ENCODE peak calls at places on chromosomes 16 and 17, in five cellular contexts. M is OCI-LY7, K is uterus, Q is esophagus squamous epithelium, Y is body of pancreas. H is an unnamed sample.

GRCh38 chr16:19130852-19131808 is 17.4 kb downstream of the ITPRIPL2 start:
- DNase-seq in M (peak; percentile 37), Y (peak; percentile 48), Q (no peak), K (no peak), H (no peak)

GRCh38 chr17:5508855-5509254 is 22.5 kb downstream of the MIS12 start:
- DNase-seq in K (no peak), M (no peak), Y (peak; percentile 41), Q (no peak), H (no peak)

GRCh38 chr16:56075732-56076131 is 115.6 kb upstream of the GNAO1 start:
- DNase-seq in Q (no peak), M (no peak), K (no peak), Y (no peak), H (no peak)

GRCh38 chr17:76951375-76951905 is 83.2 kb downstream of the MGAT5B start:
- DNase-seq in Q (no peak), M (no peak), Y (no peak), K (no peak), H (no peak)

GRCh38 chr16:76278086-76278485 is 885 bp downstream of the CNTNAP4 start:
- DNase-seq in Q (no peak), K (no peak), M (no peak), Y (no peak), H (no peak)

GRCh38 chr16:50736448-50736847 is 5.4 kb upstream of the CYLD start:
- DNase-seq in K (no peak), Q (no peak), M (no peak), Y (no peak), H (no peak)

GRCh38 chr16:57808589-57808988 is 6.3 kb upstream of the KIFC3 start:
- DNase-seq in Q (no peak), Y (no peak), M (no peak), K (no peak), H (no peak)

GRCh38 chr16:18800674-18801196 is 614 bp downstream of the ARL6IP1 start:
- DNase-seq in Y (no peak), K (no peak), Q (no peak), M (no peak), H (no peak)

GRCh38 chr16:11791144-11791828 is 5.8 kb downstream of the ZC3H7A start:
- DNase-seq in K (no peak), Q (no peak), M (no peak), Y (no peak), H (peak; percentile 11)

GRCh38 chr17:18246880-18247612 is 11.5 kb downstream of the FLII start:
- DNase-seq in M (peak; percentile 56), K (peak; percentile 57), Y (peak; percentile 81), Q (no peak), H (peak; percentile 90)

GRCh38 chr17:40809721-40810421 is 10.1 kb upstream of the KRT28 start:
- DNase-seq in K (no peak), M (no peak), Y (no peak), Q (no peak), H (no peak)

GRCh38 chr16:88994704-88995103 is 17.7 kb upstream of the CBFA2T3 start:
- DNase-seq in Q (no peak), Y (no peak), M (no peak), K (no peak), H (no peak)
- H3K4me1 ChIP-seq in Q (no peaks in the 10 kb centered on the region), Y (no peaks in the 10 kb centered on the region), M (peaks cover 48% of the 10 kb centered on the region), K (no peaks in the 10 kb centered on the region), H (no peaks in the 10 kb centered on the region)

GRCh38 chr17:19943599-19943998 is 34.0 kb downstream of the AKAP10 start:
- DNase-seq in Q (no peak), M (no peak), Y (no peak), K (no peak), H (no peak)

GRCh38 chr17:19939993-19940721 is 37.5 kb downstream of the AKAP10 start:
- DNase-seq in K (no peak), M (no peak), Q (no peak), Y (no peak), H (no peak)

GRCh38 chr17:19945009-19945650 is 32.5 kb downstream of the AKAP10 start:
- DNase-seq in K (no peak), Q (no peak), Y (no peak), M (no peak), H (no peak)

GRCh38 chr17:19940722-19941464 is 36.7 kb downstream of the AKAP10 start:
- DNase-seq in Y (no peak), K (no peak), M (no peak), Q (no peak), H (no peak)

GRCh38 chr17:19943026-19943425 is 34.6 kb downstream of the AKAP10 start:
- DNase-seq in M (no peak), Q (no peak), Y (no peak), K (no peak), H (no peak)
- H3K4me1 ChIP-seq in M (peaks cover under 1% of the 10 kb centered on the region), Q (no peaks in the 10 kb centered on the region), Y (peaks cover 8% of the 10 kb centered on the region), K (no peaks in the 10 kb centered on the region), H (no peaks in the 10 kb centered on the region)

GRCh38 chr17:64655704-64656103 is 6.4 kb downstream of the SMURF2 start:
- DNase-seq in M (no peak), Y (no peak), K (no peak), Q (no peak), H (no peak)
- H3K4me1 ChIP-seq in M (peaks cover 8% of the 10 kb centered on the region), Y (peaks cover 33% of the 10 kb centered on the region), K (no peaks in the 10 kb centered on the region), Q (peaks cover 18% of the 10 kb centered on the region), H (peaks cover 3% of the 10 kb centered on the region)

GRCh38 chr16:85010931-85011845 is at the start of gene ZDHHC7:
- DNase-seq in M (peak; percentile 91), Y (peak; percentile 89), K (peak; percentile 87), Q (no peak), H (peak; percentile 84)

GRCh38 chr16:85008267-85008666 is 3.1 kb downstream of the ZDHHC7 start:
- DNase-seq in M (no peak), Y (no peak), Q (no peak), K (no peak), H (no peak)

GRCh38 chr16:85011846-85012284 is 530 bp upstream of the ZDHHC7 start:
- DNase-seq in M (no peak), Q (no peak), Y (no peak), K (no peak), H (no peak)

GRCh38 chr16:85007815-85008214 is 3.5 kb downstream of the ZDHHC7 start:
- DNase-seq in K (no peak), Y (no peak), Q (no peak), M (no peak), H (no peak)

DNA sequence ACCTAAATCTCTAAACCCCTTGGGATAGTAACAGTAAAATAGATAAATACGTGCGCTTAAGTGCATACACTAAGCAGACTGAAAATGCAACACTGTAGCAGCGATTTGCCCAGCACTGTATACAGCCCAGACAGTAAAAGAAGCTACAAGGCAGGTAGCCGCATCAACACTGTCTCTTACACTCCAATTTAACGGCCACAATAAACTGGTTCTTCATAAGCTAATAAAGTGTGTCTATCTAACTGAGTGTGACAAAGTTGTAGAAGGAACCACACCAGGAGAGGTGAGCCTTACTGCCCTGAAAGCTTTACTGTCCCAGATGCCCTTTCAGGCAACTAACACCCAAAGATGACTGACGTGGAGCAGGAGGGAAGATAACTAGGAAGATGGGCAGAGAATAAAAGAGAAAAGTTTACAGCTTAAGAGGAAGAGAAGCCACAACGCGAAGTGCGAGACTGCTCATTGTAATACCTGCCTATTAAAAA is 847 bp downstream of the ZDHHC7 start:
- DNase-seq in Q (no peak), Y (no peak), M (no peak), K (no peak), H (no peak)
- H3K4me1 ChIP-seq in Q (peaks cover 44% of the 10 kb centered on the region), Y (peaks cover 49% of the 10 kb centered on the region), M (peaks cover 8% of the 10 kb centered on the region), K (peaks cover 20% of the 10 kb centered on the region), H (peaks cover 11% of the 10 kb centered on the region)

GRCh38 chr17:66810951-66811682 is 23.8 kb upstream of the CACNG5 start:
- DNase-seq in K (no peak), M (no peak), Q (no peak), Y (no peak), H (no peak)

GRCh38 chr17:66812571-66812970 is 22.3 kb upstream of the CACNG5 start:
- DNase-seq in M (no peak), Q (no peak), K (no peak), Y (no peak), H (no peak)

GRCh38 chr17:66809408-66809807 is 25.5 kb upstream of the CACNG5 start:
- DNase-seq in Q (no peak), K (no peak), M (no peak), Y (no peak), H (no peak)

GRCh38 chr17:66813314-66813713 is 21.6 kb upstream of the CACNG5 start:
- DNase-seq in M (no peak), Q (no peak), K (no peak), Y (no peak), H (no peak)

GRCh38 chr17:66811683-66812054 is 23.2 kb upstream of the CACNG5 start:
- DNase-seq in M (no peak), K (no peak), Y (no peak), Q (no peak), H (no peak)
- H3K4me1 ChIP-seq in M (peaks cover 68% of the 10 kb centered on the region), K (no peaks in the 10 kb centered on the region), Y (peaks cover 18% of the 10 kb centered on the region), Q (no peaks in the 10 kb centered on the region), H (no peaks in the 10 kb centered on the region)

DNA sequence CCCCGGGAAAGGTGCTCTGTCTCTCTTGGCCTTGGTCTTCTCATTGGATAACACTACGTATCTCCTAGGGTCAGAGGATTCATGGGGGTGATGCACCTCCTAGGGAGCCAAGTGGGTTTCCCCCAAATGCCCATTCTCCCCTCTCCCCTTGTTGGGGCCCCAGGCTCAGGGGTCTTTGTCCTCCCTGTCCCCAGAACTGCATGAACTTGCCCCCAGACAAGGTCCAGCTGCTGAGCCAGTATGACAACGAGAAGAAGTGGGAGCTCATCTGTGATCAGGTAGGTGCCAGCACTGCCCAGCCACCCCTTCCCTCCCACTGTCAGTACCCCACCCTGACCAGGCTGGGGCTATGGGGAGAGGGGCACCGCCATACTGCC is 8.7 kb downstream of the FMNL1 start:
- DNase-seq in M (no peak), K (no peak), Y (no peak), Q (no peak), H (no peak)
- H3K4me1 ChIP-seq in M (peaks cover 68% of the 10 kb centered on the region), K (no peaks in the 10 kb centered on the region), Y (peaks cover 25% of the 10 kb centered on the region), Q (peaks cover 45% of the 10 kb centered on the region), H (no peaks in the 10 kb centered on the region)